ENCODE peak calls at places on chromosome 9, in four cellular contexts. One of them, this sample, is unnamed.

GRCh38 chr9:65458992-65459391 is 174.0 kb upstream of the FOXD4L5 start:
- DNase-seq in hepatocyte: no peak
- DNase-seq in GM23248: no peak
- DNase-seq in PC-3: no peak
- DNase-seq in this sample: no peak

GRCh38 chr9:135990468-135991429 is 29.6 kb upstream of the UBAC1 start:
- DNase-seq in hepatocyte: peak
- DNase-seq in GM23248: peak
- DNase-seq in PC-3: peak
- DNase-seq in this sample: peak

GRCh38 chr9:107489144-107489673 is 360 bp downstream of the KLF4 start:
- DNase-seq in hepatocyte: no peak
- DNase-seq in GM23248: no peak
- DNase-seq in PC-3: peak
- DNase-seq in this sample: no peak

GRCh38 chr9:91495450-91495849 is 71.8 kb upstream of the NFIL3 start:
- DNase-seq in hepatocyte: peak
- DNase-seq in GM23248: peak
- DNase-seq in PC-3: peak
- DNase-seq in this sample: no peak

GRCh38 chr9:132002827-132003704 is 76.6 kb downstream of the MED27 start:
- DNase-seq in hepatocyte: no peak
- DNase-seq in GM23248: no peak
- DNase-seq in PC-3: no peak
- DNase-seq in this sample: no peak

GRCh38 chr9:117555964-117556629 is 141.2 kb upstream of the ASTN2 start:
- DNase-seq in hepatocyte: peak
- DNase-seq in GM23248: peak
- DNase-seq in PC-3: peak
- DNase-seq in this sample: no peak

GRCh38 chr9:95175523-95175922 is 142.0 kb downstream of the FANCC start:
- DNase-seq in hepatocyte: no peak
- DNase-seq in GM23248: no peak
- DNase-seq in PC-3: no peak
- DNase-seq in this sample: no peak

GRCh38 chr9:3906437-3907213 is 380.8 kb upstream of the RFX3 start:
- DNase-seq in hepatocyte: peak
- DNase-seq in GM23248: peak
- DNase-seq in PC-3: peak
- DNase-seq in this sample: peak

GRCh38 chr9:136322756-136323330 is 4.5 kb upstream of the GPSM1 start:
- DNase-seq in hepatocyte: no peak
- DNase-seq in GM23248: no peak
- DNase-seq in PC-3: no peak
- DNase-seq in this sample: no peak

GRCh38 chr9:13142776-13143175 is 136.7 kb downstream of the MPDZ start:
- DNase-seq in hepatocyte: no peak
- DNase-seq in GM23248: no peak
- DNase-seq in PC-3: no peak
- DNase-seq in this sample: no peak

GRCh38 chr9:105329729-105330082 is 85.3 kb downstream of the SLC44A1 start:
- DNase-seq in hepatocyte: no peak
- DNase-seq in GM23248: peak
- DNase-seq in PC-3: no peak
- DNase-seq in this sample: no peak

GRCh38 chr9:87545858-87546257 is 48.2 kb downstream of the DAPK1 start:
- DNase-seq in hepatocyte: no peak
- DNase-seq in GM23248: peak
- DNase-seq in PC-3: no peak
- DNase-seq in this sample: no peak

GRCh38 chr9:84600739-84601138 is 68.8 kb upstream of the NTRK2 start:
- DNase-seq in hepatocyte: peak
- DNase-seq in GM23248: peak
- DNase-seq in PC-3: peak
- DNase-seq in this sample: no peak

DNA sequence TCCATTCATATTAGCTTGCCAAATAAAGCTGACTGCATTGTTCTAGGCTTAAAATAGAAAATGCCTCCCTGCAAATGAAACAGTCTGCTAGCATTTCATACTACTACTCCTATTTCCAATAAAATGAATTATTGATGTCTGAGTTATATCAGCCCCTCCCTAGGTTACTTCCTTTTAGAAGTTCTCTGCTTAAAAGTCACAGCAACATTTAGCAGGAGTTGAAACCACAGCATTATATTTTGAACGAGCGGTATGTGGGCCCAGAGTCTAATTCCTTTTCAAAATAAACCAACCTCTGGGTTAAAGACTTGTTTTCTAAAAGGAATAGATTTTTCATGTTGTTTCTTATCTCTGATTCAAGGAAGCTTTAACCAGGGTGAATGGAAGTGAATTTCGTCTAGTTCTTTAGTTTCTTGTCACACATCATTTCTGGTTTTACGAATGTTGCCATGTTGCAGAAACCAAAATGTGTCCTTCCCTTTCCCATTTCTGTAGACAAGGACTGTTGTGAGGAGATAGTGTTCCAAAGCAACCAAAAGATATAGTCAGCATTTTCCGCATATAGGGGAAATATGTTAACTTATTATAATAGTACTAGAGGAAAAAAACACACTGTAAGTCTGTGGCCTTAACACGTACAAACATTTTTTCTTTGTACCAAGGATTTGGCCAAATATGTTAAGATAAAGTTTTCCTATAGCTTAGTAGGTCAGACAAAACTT is 142.3 kb downstream of the PCSK5 start:
- DNase-seq in hepatocyte: no peak
- DNase-seq in GM23248: peak
- DNase-seq in PC-3: no peak
- DNase-seq in this sample: no peak
- TF ChIP-seq EZH2phosphoT487 in hepatocyte: no peak
- TF ChIP-seq EZH2phosphoT487 in GM23248: no peak
- TF ChIP-seq EZH2phosphoT487 in PC-3: no peak
- TF ChIP-seq EZH2phosphoT487 in this sample: no peak

DNA sequence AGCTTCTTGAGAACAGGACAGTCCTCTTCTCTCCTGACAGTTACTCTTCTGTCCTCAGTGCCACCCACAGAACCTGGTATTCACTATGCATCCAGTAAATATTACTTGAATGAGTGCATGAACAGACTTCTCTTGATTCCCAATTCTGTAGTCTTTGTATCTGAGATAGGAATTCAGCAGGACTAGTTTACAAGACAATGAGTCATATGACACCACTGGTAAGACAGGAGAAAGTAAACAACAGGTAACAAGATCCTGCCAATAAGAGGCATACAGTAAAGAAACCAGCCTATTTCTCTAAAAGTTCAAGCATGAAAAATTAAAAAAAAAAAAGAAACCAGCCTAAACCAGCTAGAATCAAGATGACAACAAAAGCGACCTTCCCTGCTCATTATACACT is 6.2 kb downstream of the ZNF883 start:
- DNase-seq in hepatocyte: no peak
- DNase-seq in GM23248: no peak
- DNase-seq in PC-3: peak
- DNase-seq in this sample: no peak
- TF ChIP-seq EZH2phosphoT487 in hepatocyte: no peak
- TF ChIP-seq EZH2phosphoT487 in GM23248: no peak
- TF ChIP-seq EZH2phosphoT487 in PC-3: no peak
- TF ChIP-seq EZH2phosphoT487 in this sample: no peak

GRCh38 chr9:115209601-115210306 is 91.8 kb upstream of the TNC start:
- DNase-seq in hepatocyte: peak
- DNase-seq in GM23248: peak
- DNase-seq in PC-3: peak
- DNase-seq in this sample: no peak
- TF ChIP-seq EZH2phosphoT487 in hepatocyte: no peak
- TF ChIP-seq EZH2phosphoT487 in GM23248: no peak
- TF ChIP-seq EZH2phosphoT487 in PC-3: no peak
- TF ChIP-seq EZH2phosphoT487 in this sample: no peak

GRCh38 chr9:5631021-5631420 is 2.1 kb downstream of the RIC1 start:
- DNase-seq in hepatocyte: no peak
- DNase-seq in GM23248: peak
- DNase-seq in PC-3: no peak
- DNase-seq in this sample: no peak

GRCh38 chr9:5628530-5629311 is at the start of gene RIC1:
- DNase-seq in hepatocyte: peak
- DNase-seq in GM23248: peak
- DNase-seq in PC-3: peak
- DNase-seq in this sample: peak

GRCh38 chr9:5628183-5628529 is 751 bp upstream of the RIC1 start:
- DNase-seq in hepatocyte: peak
- DNase-seq in GM23248: no peak
- DNase-seq in PC-3: peak
- DNase-seq in this sample: no peak

GRCh38 chr9:5630038-5630507 is 1.2 kb downstream of the RIC1 start:
- DNase-seq in hepatocyte: peak
- DNase-seq in GM23248: peak
- DNase-seq in PC-3: peak
- DNase-seq in this sample: no peak

DNA sequence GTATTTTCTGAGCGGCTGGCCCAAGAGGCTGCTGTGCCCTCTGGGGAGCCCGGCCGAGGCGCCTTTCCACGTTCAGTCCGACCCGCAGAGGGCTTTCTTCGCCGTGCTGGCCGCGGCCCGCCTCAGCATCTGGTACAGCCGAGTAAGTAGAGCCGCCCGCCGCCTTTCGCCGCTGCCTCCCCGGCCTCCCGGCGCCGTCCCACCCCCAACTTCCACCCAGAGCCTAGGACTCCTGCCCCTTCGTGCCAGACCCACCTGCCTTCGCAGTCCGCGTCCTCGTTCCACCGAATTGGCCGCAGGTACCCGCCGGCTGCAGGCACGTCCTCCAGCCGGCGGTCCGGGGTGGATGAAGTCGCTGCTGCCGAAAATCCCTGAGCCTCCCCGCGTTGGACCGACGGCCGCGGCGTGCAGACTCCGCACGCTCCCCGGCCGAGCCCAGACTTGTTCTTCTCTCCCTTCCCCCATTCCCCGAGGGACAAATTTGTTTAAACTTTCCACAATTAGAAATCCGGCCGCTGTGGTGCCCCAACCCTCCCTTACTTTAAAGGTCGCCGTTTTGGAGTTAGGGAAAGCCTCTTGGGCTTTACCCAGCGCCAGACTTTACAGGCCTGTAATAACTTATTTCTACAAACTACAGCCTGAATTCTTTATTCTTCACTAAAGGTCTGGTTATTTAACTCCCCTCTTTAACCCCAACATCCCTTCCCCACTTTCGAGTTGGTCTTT is 568 bp downstream of the RIC1 start:
- DNase-seq in hepatocyte: peak
- DNase-seq in GM23248: peak
- DNase-seq in PC-3: peak
- DNase-seq in this sample: no peak
- TF ChIP-seq EZH2phosphoT487 in hepatocyte: no peak
- TF ChIP-seq EZH2phosphoT487 in GM23248: no peak
- TF ChIP-seq EZH2phosphoT487 in PC-3: no peak
- TF ChIP-seq EZH2phosphoT487 in this sample: no peak

GRCh38 chr9:17531642-17532254 is 47.1 kb upstream of the SH3GL2 start:
- DNase-seq in hepatocyte: peak
- DNase-seq in GM23248: peak
- DNase-seq in PC-3: peak
- DNase-seq in this sample: peak
- TF ChIP-seq EZH2phosphoT487 in hepatocyte: no peak
- TF ChIP-seq EZH2phosphoT487 in GM23248: no peak
- TF ChIP-seq EZH2phosphoT487 in PC-3: no peak
- TF ChIP-seq EZH2phosphoT487 in this sample: no peak

This sample was measured in HCT116.